ENCODE peak calls at places on chromosomes 4 and X, in nine cellular contexts. V, H, Z, G, B, D, P, E and M are unnamed samples.

GRCh38 chr4:118005883-118006282 is 28.4 kb upstream of the NDST3 start:
- DNase-seq in V (no peak), H (no peak), Z (no peak), G (no peak), B (peak), D (no peak), P (no peak), E (no peak), M (no peak)

GRCh38 chrX:69153060-69153730 is 12.1 kb downstream of the PJA1 start:
- DNase-seq in V (no peak), H (peak), Z (peak), G (peak), B (peak), D (no peak), P (peak), E (no peak), M (no peak)

GRCh38 chr4:22897520-22898108 is 204.9 kb downstream of the GBA3 start:
- DNase-seq in V (peak), H (no peak), Z (no peak), G (peak), B (peak), D (peak), P (peak), E (peak), M (peak)

GRCh38 chr4:119581480-119581879 is 47.1 kb downstream of the PDE5A start:
- DNase-seq in V (no peak), H (no peak), Z (no peak), G (no peak), B (no peak), D (no peak), P (no peak), E (no peak), M (no peak)

GRCh38 chr4:54231419-54232150 is 2.5 kb downstream of the PDGFRA start:
- DNase-seq in V (no peak), H (peak), Z (no peak), G (peak), B (peak), D (no peak), P (peak), E (peak), M (no peak)

GRCh38 chr4:31620476-31620875 is 900.3 kb downstream of the PCDH7 start:
- DNase-seq in V (no peak), H (peak), Z (no peak), G (no peak), B (no peak), D (no peak), P (peak), E (peak), M (no peak)

GRCh38 chr4:104989363-104989762 is 157.3 kb upstream of the TET2 start:
- DNase-seq in V (no peak), H (no peak), Z (no peak), G (no peak), B (no peak), D (peak), P (peak), E (peak), M (no peak)

GRCh38 chr4:4792516-4792915 is 66.9 kb upstream of the MSX1 start:
- DNase-seq in V (no peak), H (no peak), Z (no peak), G (peak), B (no peak), D (no peak), P (no peak), E (peak), M (no peak)

GRCh38 chr4:119228406-119228805 is 15.9 kb downstream of the USP53 start:
- DNase-seq in V (no peak), H (no peak), Z (no peak), G (no peak), B (no peak), D (no peak), P (no peak), E (no peak), M (no peak)

GRCh38 chr4:6324999-6325790 is 55.5 kb downstream of the WFS1 start:
- DNase-seq in V (no peak), H (no peak), Z (no peak), G (no peak), B (peak), D (no peak), P (peak), E (peak), M (no peak)

GRCh38 chr4:26151615-26152014 is 169.2 kb upstream of the RBPJ start:
- DNase-seq in V (no peak), H (no peak), Z (no peak), G (no peak), B (no peak), D (no peak), P (peak), E (no peak), M (no peak)

GRCh38 chr4:1207603-1208265 is 35.4 kb upstream of the SPON2 start:
- DNase-seq in V (no peak), H (no peak), Z (peak), G (peak), B (no peak), D (no peak), P (peak), E (peak), M (no peak)

GRCh38 chrX:151741606-151742005 is 7.1 kb downstream of the CNGA2 start:
- DNase-seq in V (no peak), H (no peak), Z (no peak), G (no peak), B (no peak), D (no peak), P (no peak), E (no peak), M (no peak)